ENCODE peak calls at places on chromosomes 3 and 15, in four cellular contexts. One of them, this sample, is unnamed.

GRCh38 chr3:134625885-134626741 is 24.7 kb downstream of the KY start:
- DNase-seq in ascending aorta: no peak
- DNase-seq in RWPE1: no peak
- DNase-seq in uterus: no peak
- DNase-seq in this sample: no peak

GRCh38 chr3:168100777-168101492 is 5.2 kb upstream of the GOLIM4 start:
- DNase-seq in ascending aorta: no peak
- DNase-seq in RWPE1: no peak
- DNase-seq in uterus: no peak
- DNase-seq in this sample: no peak

GRCh38 chr3:134132961-134133360 is 103.2 kb upstream of the SLCO2A1 start:
- DNase-seq in ascending aorta: no peak
- DNase-seq in uterus: no peak
- DNase-seq in RWPE1: no peak
- DNase-seq in this sample: no peak

GRCh38 chr3:13015286-13016082 is 57.7 kb downstream of the IQSEC1 start:
- DNase-seq in ascending aorta: peak
- DNase-seq in RWPE1: no peak
- DNase-seq in uterus: no peak
- DNase-seq in this sample: no peak

GRCh38 chr3:126111566-126112475 is 27.9 kb upstream of the SLC41A3 start:
- DNase-seq in ascending aorta: peak
- DNase-seq in RWPE1: no peak
- DNase-seq in uterus: peak
- DNase-seq in this sample: no peak

GRCh38 chr15:64694816-64695215 is 80.6 kb downstream of the RBPMS2 start:
- DNase-seq in RWPE1: no peak
- DNase-seq in ascending aorta: no peak
- DNase-seq in uterus: no peak
- DNase-seq in this sample: no peak

GRCh38 chr3:165195628-165196576 is at the start of gene SLITRK3:
- DNase-seq in ascending aorta: no peak
- DNase-seq in uterus: peak
- DNase-seq in RWPE1: no peak
- DNase-seq in this sample: no peak

GRCh38 chr15:56243117-56243773 is 434 bp downstream of the RFX7 start:
- DNase-seq in uterus: peak
- DNase-seq in RWPE1: peak
- DNase-seq in ascending aorta: peak
- DNase-seq in this sample: no peak

GRCh38 chr3:4656646-4657318 is 163.6 kb downstream of the ITPR1 start:
- DNase-seq in ascending aorta: no peak
- DNase-seq in uterus: no peak
- DNase-seq in RWPE1: no peak
- DNase-seq in this sample: no peak

GRCh38 chr15:98903377-98904018 is 104.1 kb downstream of the PGPEP1L start:
- DNase-seq in uterus: no peak
- DNase-seq in ascending aorta: peak
- DNase-seq in RWPE1: peak
- DNase-seq in this sample: peak

GRCh38 chr3:52268036-52268435 is 10.4 kb downstream of the WDR82 start:
- DNase-seq in ascending aorta: no peak
- DNase-seq in RWPE1: no peak
- DNase-seq in uterus: no peak
- DNase-seq in this sample: peak

GRCh38 chr3:52259448-52259847 is 13.9 kb downstream of the PPM1M start:
- DNase-seq in uterus: no peak
- DNase-seq in ascending aorta: no peak
- DNase-seq in RWPE1: no peak
- DNase-seq in this sample: no peak

GRCh38 chr3:52270252-52270754 is 8.1 kb downstream of the WDR82 start:
- DNase-seq in ascending aorta: no peak
- DNase-seq in RWPE1: no peak
- DNase-seq in uterus: no peak
- DNase-seq in this sample: no peak

GRCh38 chr3:52262447-52262846 is 16.0 kb downstream of the WDR82 start:
- DNase-seq in uterus: no peak
- DNase-seq in ascending aorta: no peak
- DNase-seq in RWPE1: no peak
- DNase-seq in this sample: no peak

DNA sequence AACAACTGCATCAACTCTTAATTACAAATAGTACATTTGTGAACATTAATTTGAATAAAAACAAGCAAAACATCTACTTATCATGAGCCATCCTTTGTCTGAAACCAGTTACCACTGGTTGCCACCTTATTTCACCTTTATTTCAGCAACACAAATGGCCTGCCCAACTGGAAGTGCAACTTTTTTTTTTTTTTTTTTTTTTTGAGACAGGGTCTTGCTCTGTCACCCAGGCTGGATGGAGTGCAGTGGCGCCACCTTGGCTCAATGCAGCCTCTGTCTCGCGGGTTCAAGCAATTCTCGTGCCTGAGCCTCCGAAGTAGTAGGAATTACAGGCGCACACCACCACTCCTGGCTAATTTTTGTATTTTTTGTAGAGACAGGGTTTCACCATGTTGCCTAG is 13.1 kb downstream of the WDR82 start:
- DNase-seq in RWPE1: no peak
- DNase-seq in ascending aorta: no peak
- DNase-seq in uterus: no peak
- DNase-seq in this sample: no peak
- TF ChIP-seq CTCF in RWPE1: no peak
- TF ChIP-seq CTCF in ascending aorta: no peak
- TF ChIP-seq CTCF in uterus: no peak
- TF ChIP-seq CTCF in this sample: no peak

GRCh38 chr15:85591622-85592021 is 203.1 kb downstream of the KLHL25 start:
- DNase-seq in uterus: no peak
- DNase-seq in ascending aorta: no peak
- DNase-seq in RWPE1: no peak
- DNase-seq in this sample: no peak
- H3K27ac ChIP-seq in uterus: peak
- H3K27ac ChIP-seq in ascending aorta: no peak
- H3K27ac ChIP-seq in RWPE1: no peak
- H3K27ac ChIP-seq in this sample: peak

DNA sequence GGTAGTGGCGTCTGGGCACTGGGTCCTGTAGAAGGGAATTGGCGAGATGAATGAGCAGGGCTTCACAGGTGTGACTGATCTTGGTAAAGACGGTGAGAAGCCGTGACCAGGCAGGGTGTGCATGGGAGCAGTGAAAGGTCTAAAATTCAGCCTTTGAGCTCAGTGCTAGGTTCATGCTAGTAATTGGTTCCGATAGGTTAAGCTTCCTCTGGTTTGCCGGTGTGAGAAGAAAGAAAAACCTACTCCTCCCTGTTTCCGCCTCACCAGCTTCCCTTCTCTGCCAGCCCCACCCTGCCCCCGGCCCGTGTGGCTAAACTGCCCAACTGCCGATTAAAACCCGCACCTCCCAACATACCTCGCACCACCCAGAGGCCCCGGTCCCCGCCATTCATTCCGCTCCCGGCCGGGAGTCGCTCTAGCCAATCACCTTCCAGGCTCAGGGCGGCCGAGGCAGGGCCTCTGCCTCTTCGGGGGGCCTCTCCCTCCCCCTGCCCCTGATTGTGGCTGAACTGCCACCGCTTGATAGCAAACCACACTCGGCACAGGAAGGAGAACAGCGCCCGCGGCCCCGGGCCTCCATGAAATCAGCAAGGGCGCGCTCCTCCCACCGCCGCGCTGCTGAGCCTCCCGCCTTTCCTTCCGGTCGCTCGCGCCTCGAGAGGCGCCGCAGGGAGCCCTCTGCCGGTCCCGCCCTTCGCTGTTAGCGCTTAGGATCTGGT is 7.3 kb upstream of the NRROS start:
- DNase-seq in uterus: peak
- DNase-seq in RWPE1: peak
- DNase-seq in ascending aorta: peak
- DNase-seq in this sample: peak
- TF ChIP-seq CTCF in uterus: peak
- TF ChIP-seq CTCF in RWPE1: no peak
- TF ChIP-seq CTCF in ascending aorta: peak
- TF ChIP-seq CTCF in this sample: peak

DNA sequence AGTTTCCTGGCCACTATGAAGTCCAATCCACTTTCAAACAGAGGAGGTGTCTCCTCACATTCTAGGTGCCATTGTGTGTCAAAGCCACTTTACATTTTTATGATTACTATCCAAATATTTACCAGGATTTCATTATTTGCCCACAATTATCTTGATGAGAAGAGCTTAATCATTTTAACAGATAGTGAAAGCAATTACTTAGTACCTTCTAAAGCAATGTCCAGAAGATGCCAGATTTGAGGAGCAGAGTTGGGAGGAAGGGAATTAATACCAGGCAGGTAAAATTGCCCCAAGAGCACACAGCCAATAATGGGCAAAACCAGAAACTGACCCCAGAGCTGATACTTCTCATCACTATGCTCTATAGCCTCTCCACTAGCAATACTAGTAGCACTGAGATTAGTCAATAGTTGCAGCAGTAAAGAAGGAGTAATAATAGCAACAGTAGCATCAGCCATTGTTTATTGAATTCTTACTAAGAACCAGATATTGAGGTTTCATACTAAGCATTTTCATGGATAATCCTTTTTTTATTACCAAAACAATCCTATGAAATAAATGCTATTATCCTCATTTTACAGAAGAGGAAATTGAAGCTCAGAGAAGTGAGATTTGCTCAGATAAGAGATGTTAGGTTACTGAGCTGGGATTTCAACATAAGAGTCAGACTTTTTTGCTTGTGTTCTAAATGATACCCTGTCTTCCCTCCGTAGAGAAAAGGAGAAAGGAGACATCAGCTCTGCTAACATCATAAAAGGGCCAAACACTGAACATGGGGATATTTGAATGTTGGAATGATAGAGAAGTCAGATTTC is 509.3 kb upstream of the CFAP20DC start:
- DNase-seq in RWPE1: no peak
- DNase-seq in uterus: no peak
- DNase-seq in ascending aorta: no peak
- DNase-seq in this sample: no peak
- H3K27ac ChIP-seq in RWPE1: peak
- H3K27ac ChIP-seq in uterus: no peak
- H3K27ac ChIP-seq in ascending aorta: no peak
- H3K27ac ChIP-seq in this sample: peak

GRCh38 chr3:196524527-196524926 is 9.4 kb upstream of the SMCO1 start:
- DNase-seq in uterus: no peak
- DNase-seq in ascending aorta: no peak
- DNase-seq in RWPE1: no peak
- DNase-seq in this sample: no peak
- TF ChIP-seq CTCF in uterus: no peak
- TF ChIP-seq CTCF in ascending aorta: no peak
- TF ChIP-seq CTCF in RWPE1: no peak
- TF ChIP-seq CTCF in this sample: peak

GRCh38 chr3:114554716-114555115 is 260.9 kb downstream of the TIGIT start:
- DNase-seq in ascending aorta: no peak
- DNase-seq in RWPE1: no peak
- DNase-seq in uterus: no peak
- DNase-seq in this sample: no peak

GRCh38 chr3:114551770-114552526 is 258.1 kb downstream of the TIGIT start:
- DNase-seq in RWPE1: peak
- DNase-seq in uterus: no peak
- DNase-seq in ascending aorta: no peak
- DNase-seq in this sample: peak

GRCh38 chr3:114553949-114554593 is 260.2 kb downstream of the TIGIT start:
- DNase-seq in RWPE1: no peak
- DNase-seq in uterus: no peak
- DNase-seq in ascending aorta: no peak
- DNase-seq in this sample: no peak

GRCh38 chr3:114550155-114550554 is 256.3 kb downstream of the TIGIT start:
- DNase-seq in uterus: no peak
- DNase-seq in RWPE1: no peak
- DNase-seq in ascending aorta: no peak
- DNase-seq in this sample: no peak

GRCh38 chr3:114552527-114552812 is 258.6 kb downstream of the TIGIT start:
- DNase-seq in uterus: no peak
- DNase-seq in RWPE1: no peak
- DNase-seq in ascending aorta: no peak
- DNase-seq in this sample: no peak
- H3K27ac ChIP-seq in uterus: no peak
- H3K27ac ChIP-seq in RWPE1: no peak
- H3K27ac ChIP-seq in ascending aorta: no peak
- H3K27ac ChIP-seq in this sample: peak

GRCh38 chr3:142366434-142366833 is 81.4 kb downstream of the XRN1 start:
- DNase-seq in ascending aorta: no peak
- DNase-seq in uterus: no peak
- DNase-seq in RWPE1: no peak
- DNase-seq in this sample: no peak
- TF ChIP-seq CTCF in ascending aorta: no peak
- TF ChIP-seq CTCF in uterus: no peak
- TF ChIP-seq CTCF in RWPE1: peak
- TF ChIP-seq CTCF in this sample: peak

DNA sequence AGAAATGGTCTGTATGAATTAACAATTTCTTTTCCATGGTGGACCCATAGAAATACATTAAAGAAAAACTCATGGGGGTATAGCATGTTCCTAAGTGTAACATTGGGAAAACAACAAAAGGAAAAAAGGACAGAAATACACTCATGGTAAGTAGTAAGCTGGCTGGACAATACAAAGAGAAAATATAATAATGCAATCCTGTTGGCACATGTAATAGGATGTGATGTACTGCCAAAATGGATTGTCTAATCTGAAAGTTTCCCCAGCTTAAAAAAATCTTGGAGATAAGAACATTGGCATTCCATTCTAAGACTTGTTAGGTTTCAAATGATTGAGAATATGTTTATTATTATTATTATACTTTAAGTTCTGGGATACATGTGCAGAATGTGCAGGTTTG is 128.1 kb downstream of the MBNL1 start:
- DNase-seq in ascending aorta: no peak
- DNase-seq in uterus: no peak
- DNase-seq in RWPE1: no peak
- DNase-seq in this sample: no peak
- H3K27ac ChIP-seq in ascending aorta: peak
- H3K27ac ChIP-seq in uterus: peak
- H3K27ac ChIP-seq in RWPE1: no peak
- H3K27ac ChIP-seq in this sample: no peak

DNA sequence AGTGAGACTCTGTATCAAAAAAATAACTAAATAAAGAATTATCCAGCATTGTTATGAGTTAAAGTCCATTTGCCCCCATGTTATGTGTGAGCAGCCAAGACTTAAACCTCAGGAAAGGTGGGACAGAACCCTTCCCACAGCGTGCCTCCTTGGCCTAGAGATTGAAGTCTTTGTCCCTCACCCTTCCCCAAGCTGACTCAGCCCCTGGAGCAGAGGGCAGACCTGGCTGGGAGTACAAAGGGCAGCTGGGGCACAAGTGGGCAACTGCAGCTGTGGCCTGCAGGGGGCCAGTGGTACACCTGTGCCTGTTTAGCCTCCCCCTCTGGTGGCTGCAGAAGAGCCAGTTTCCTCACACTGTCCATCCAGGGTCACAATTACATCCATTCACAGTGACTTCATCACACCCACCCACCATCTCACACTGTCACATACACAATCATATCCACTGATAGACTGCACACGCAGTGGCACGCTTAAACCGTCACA is 940 bp upstream of the ACY1 start:
- DNase-seq in RWPE1: peak
- DNase-seq in uterus: no peak
- DNase-seq in ascending aorta: no peak
- DNase-seq in this sample: no peak
- TF ChIP-seq CTCF in RWPE1: peak
- TF ChIP-seq CTCF in uterus: no peak
- TF ChIP-seq CTCF in ascending aorta: peak
- TF ChIP-seq CTCF in this sample: peak

GRCh38 chr3:169965562-169965961 is 1.0 kb upstream of the SEC62 start:
- DNase-seq in RWPE1: no peak
- DNase-seq in ascending aorta: no peak
- DNase-seq in uterus: no peak
- DNase-seq in this sample: no peak
- H3K27ac ChIP-seq in RWPE1: no peak
- H3K27ac ChIP-seq in ascending aorta: no peak
- H3K27ac ChIP-seq in uterus: no peak
- H3K27ac ChIP-seq in this sample: no peak